ENCODE peak calls at places on chromosomes 3 and 15, in four cellular contexts. M is transverse colon, D is ureter, S is left cardiac atrium. J is an unnamed sample.

GRCh38 chr3:127158614-127159221 is 34.2 kb upstream of the PRR23E start:
- DNase-seq in M (no peak), D (no peak), S (no peak), J (no peak)

GRCh38 chr3:127286571-127287140 is 1.2 kb downstream of the PRR20G start:
- DNase-seq in M (no peak), D (no peak), S (no peak), J (no peak)

GRCh38 chr3:120560304-120561250 is 35.6 kb upstream of the NDUFB4 start:
- DNase-seq in M (no peak), D (no peak), S (no peak), J (no peak)

GRCh38 chr15:50134524-50135024 is 15.5 kb upstream of the ATP8B4 start:
- DNase-seq in M (no peak), D (no peak), S (no peak), J (no peak)

GRCh38 chr15:73578036-73578435 is 55.2 kb downstream of the NPTN start:
- DNase-seq in M (peak; percentile 46), D (no peak), S (no peak), J (no peak)

GRCh38 chr3:117097356-117097755 is 387.8 kb downstream of the TUSC7 start:
- DNase-seq in M (no peak), D (no peak), S (no peak), J (no peak)

GRCh38 chr3:63791974-63792373 is 27.1 kb upstream of the C3orf49 start:
- DNase-seq in M (no peak), D (no peak), S (no peak), J (no peak)

GRCh38 chr3:177282028-177282655 is 84.9 kb upstream of the TBL1XR1 start:
- DNase-seq in M (peak; percentile 35), D (no peak), S (no peak), J (no peak)

GRCh38 chr3:152609891-152610290 is 225.0 kb upstream of the P2RY1 start:
- DNase-seq in M (no peak), D (no peak), S (no peak), J (no peak)

GRCh38 chr3:11195201-11195600 is 40.9 kb downstream of the HRH1 start:
- DNase-seq in M (no peak), D (no peak), S (no peak), J (no peak)

GRCh38 chr3:5235655-5236054 is 48.1 kb downstream of the EDEM1 start:
- DNase-seq in M (no peak), D (no peak), S (no peak), J (no peak)

GRCh38 chr15:31474059-31474868 is 147.6 kb downstream of the KLF13 start:
- DNase-seq in M (no peak), D (peak; percentile 29), S (no peak), J (no peak)

GRCh38 chr3:72310028-72310987 is 525.4 kb upstream of the PROK2 start:
- DNase-seq in M (peak; percentile 67), D (peak; percentile 62), S (peak; percentile 51), J (peak; percentile 50)

GRCh38 chr15:42344763-42345162 is 14.5 kb upstream of the CAPN3 start:
- DNase-seq in M (no peak), D (no peak), S (no peak), J (no peak)

GRCh38 chr15:82045179-82045891 is 483 bp downstream of the MEX3B start:
- DNase-seq in M (peak; percentile 20), D (peak; percentile 45), S (peak; percentile 44), J (peak; percentile 34)

GRCh38 chr3:197736010-197736490 is 654 bp downstream of the RUBCN start:
- DNase-seq in M (peak; percentile 51), D (no peak), S (no peak), J (no peak)

GRCh38 chr3:196322-197153 is at the start of gene CHL1:
- DNase-seq in M (no peak), D (no peak), S (peak; percentile 35), J (peak; percentile 23)

GRCh38 chr3:10542518-10542917 is 37.1 kb upstream of the ATP2B2 start:
- DNase-seq in M (no peak), D (no peak), S (no peak), J (no peak)

GRCh38 chr3:187263270-187263669 is 28.3 kb downstream of the MASP1 start:
- DNase-seq in M (no peak), D (no peak), S (no peak), J (no peak)

J was measured in GM12891.